ENCODE peak calls at places on chromosomes 7 and 10, in nine cellular contexts. Y, O, R, W, I, N, H, K and J are unnamed samples.

GRCh38 chr7:111384065-111384891 is 178.0 kb downstream of the IMMP2L start:
- ATAC-seq in Y (no peak), O (no peak), R (no peak), W (no peak), I (no peak), N (no peak), H (no peak), K (no peak), J (no peak)

GRCh38 chr7:37342665-37343471 is 105.8 kb downstream of the ELMO1 start:
- ATAC-seq in Y (peak; percentile 85), O (peak; percentile 91), R (no peak), W (no peak), I (peak; percentile 45), N (peak; percentile 86), H (no peak), K (peak; percentile 58), J (peak; percentile 93)

GRCh38 chr10:4144802-4145201 is 359.8 kb upstream of the KLF6 start:
- ATAC-seq in Y (no peak), O (no peak), R (no peak), W (no peak), I (no peak), N (no peak), H (peak; percentile 60), K (no peak), J (no peak)

GRCh38 chr7:44797329-44798258 is 1.1 kb downstream of the PPIA start:
- ATAC-seq in Y (peak; percentile 58), O (peak; percentile 61), R (peak; percentile 81), W (peak; percentile 82), I (peak; percentile 82), N (peak; percentile 56), H (peak; percentile 58), K (peak; percentile 81), J (peak; percentile 71)

GRCh38 chr10:93337309-93337721 is 144.8 kb downstream of the MYOF start:
- ATAC-seq in Y (no peak), O (no peak), R (no peak), W (peak; percentile 62), I (no peak), N (no peak), H (no peak), K (no peak), J (no peak)

GRCh38 chr10:77002872-77003271 is 634.7 kb downstream of the KCNMA1 start:
- ATAC-seq in Y (no peak), O (no peak), R (no peak), W (no peak), I (no peak), N (no peak), H (no peak), K (no peak), J (no peak)

GRCh38 chr7:82050134-82050533 is 280.3 kb upstream of the HGF start:
- ATAC-seq in Y (no peak), O (no peak), R (no peak), W (peak; percentile 70), I (peak; percentile 92), N (no peak), H (peak; percentile 95), K (peak; percentile 44), J (no peak)

GRCh38 chr7:51256244-51256781 is 60.3 kb downstream of the COBL start:
- ATAC-seq in Y (no peak), O (no peak), R (no peak), W (peak; percentile 48), I (peak; percentile 42), N (no peak), H (peak; percentile 2), K (peak; percentile 50), J (no peak)

GRCh38 chr10:119917777-119918176 is 25.2 kb downstream of the SEC23IP start:
- ATAC-seq in Y (no peak), O (no peak), R (no peak), W (no peak), I (no peak), N (no peak), H (no peak), K (no peak), J (no peak)

GRCh38 chr10:118564652-118565051 is 30.8 kb downstream of the PRLHR start:
- ATAC-seq in Y (no peak), O (no peak), R (no peak), W (no peak), I (no peak), N (no peak), H (peak; percentile 56), K (no peak), J (no peak)

GRCh38 chr7:100190059-100190711 is 12.5 kb downstream of the STAG3 start:
- ATAC-seq in Y (peak; percentile 83), O (peak; percentile 95), R (no peak), W (peak; percentile 67), I (no peak), N (peak; percentile 74), H (peak; percentile 80), K (peak; percentile 65), J (peak; percentile 68)

GRCh38 chr7:50276446-50276845 is 28.1 kb upstream of the IKZF1 start:
- ATAC-seq in Y (no peak), O (no peak), R (no peak), W (no peak), I (no peak), N (no peak), H (no peak), K (no peak), J (no peak)

GRCh38 chr10:24128066-24128751 is 80.7 kb upstream of the KIAA1217 start:
- ATAC-seq in Y (no peak), O (no peak), R (no peak), W (no peak), I (no peak), N (no peak), H (no peak), K (no peak), J (no peak)

GRCh38 chr10:80484243-80484642 is 30.1 kb downstream of the TSPAN14 start:
- ATAC-seq in Y (no peak), O (no peak), R (no peak), W (no peak), I (no peak), N (no peak), H (no peak), K (no peak), J (no peak)

GRCh38 chr10:80523776-80524175 is 13.9 kb upstream of the SH2D4B start:
- ATAC-seq in Y (no peak), O (no peak), R (no peak), W (no peak), I (no peak), N (no peak), H (peak; percentile 10), K (no peak), J (no peak)

GRCh38 chr10:5529702-5530411 is 5.1 kb downstream of the CALML3 start:
- ATAC-seq in Y (no peak), O (no peak), R (no peak), W (no peak), I (peak; percentile 31), N (no peak), H (no peak), K (no peak), J (no peak)

GRCh38 chr7:157690833-157691382 is 354.1 kb downstream of the DNAJB6 start:
- ATAC-seq in Y (peak; percentile 16), O (peak; percentile 20), R (peak; percentile 82), W (peak; percentile 58), I (peak; percentile 92), N (no peak), H (peak; percentile 91), K (peak; percentile 89), J (no peak)

GRCh38 chr10:33234779-33235178 is 99.7 kb downstream of the NRP1 start:
- ATAC-seq in Y (no peak), O (no peak), R (peak; percentile 34), W (no peak), I (peak; percentile 51), N (no peak), H (no peak), K (peak; percentile 58), J (no peak)

GRCh38 chr10:96906864-96907263 is 74.8 kb downstream of the LCOR start:
- ATAC-seq in Y (no peak), O (no peak), R (no peak), W (no peak), I (no peak), N (no peak), H (no peak), K (no peak), J (no peak)

GRCh38 chr7:29156798-29157461 is 10.6 kb upstream of the CPVL start:
- ATAC-seq in Y (no peak), O (peak; percentile 71), R (no peak), W (no peak), I (peak; percentile 64), N (no peak), H (no peak), K (no peak), J (no peak)

GRCh38 chr10:56360583-56360966 is 484 bp downstream of the ZWINT start:
- ATAC-seq in Y (no peak), O (no peak), R (no peak), W (no peak), I (no peak), N (no peak), H (no peak), K (no peak), J (no peak)

GRCh38 chr10:132266594-132267161 is 41.1 kb downstream of the STK32C start:
- ATAC-seq in Y (no peak), O (no peak), R (no peak), W (no peak), I (no peak), N (no peak), H (no peak), K (peak; percentile 56), J (no peak)

GRCh38 chr7:85567983-85568382 is 381.1 kb upstream of the SEMA3D start:
- ATAC-seq in Y (no peak), O (no peak), R (no peak), W (no peak), I (no peak), N (no peak), H (no peak), K (no peak), J (no peak)

GRCh38 chr7:5388905-5389433 is 34.7 kb downstream of the TNRC18 start:
- ATAC-seq in Y (no peak), O (no peak), R (no peak), W (no peak), I (no peak), N (no peak), H (no peak), K (no peak), J (peak; percentile 68)

GRCh38 chr10:118333871-118334270 is 8.3 kb downstream of the FAM204A start:
- ATAC-seq in Y (no peak), O (no peak), R (no peak), W (no peak), I (no peak), N (no peak), H (no peak), K (no peak), J (no peak)